ENCODE peak calls at places on chromosomes 16 and 17, in eight cellular contexts. L is HL-60; E is CD8-positive, alpha-beta memory T cell; J is NCI-H1105 treated with DMSO at 0.1 percent for 48 hours; P is T-helper 2 cell; U is mammary epithelial cell; N is amniotic stem cell; Z is activated effector memory CD4-positive, alpha-beta T cell treated with Interleukin-2 at 50 U/mL for 16 hours. G is an unnamed sample.

GRCh38 chr17:2693561-2694380 is 17.8 kb downstream of the CLUH start:
- DNase-seq in U (no peak), Z (no peak), P (no peak), J (no peak), L (no peak), E (no peak), N (no peak), G (peak)

GRCh38 chr17:9032151-9032550 is 10.8 kb downstream of the NTN1 start:
- DNase-seq in N (no peak), L (no peak), Z (no peak), E (no peak), P (no peak), U (no peak), J (no peak), G (no peak)

GRCh38 chr16:81551821-81552304 is 107.3 kb downstream of the CMIP start:
- DNase-seq in N (no peak), L (no peak), Z (no peak), U (no peak), E (no peak), J (no peak), P (no peak), G (peak)

GRCh38 chr17:76911299-76912007 is 43.2 kb downstream of the MGAT5B start:
- DNase-seq in L (no peak), N (no peak), J (peak), E (no peak), Z (no peak), P (no peak), U (no peak), G (peak)

GRCh38 chr16:81723098-81723723 is 55.9 kb upstream of the PLCG2 start:
- DNase-seq in J (peak), Z (no peak), P (peak), N (peak), E (peak), L (peak), U (peak), G (peak)

GRCh38 chr17:48056879-48057278 is 8.7 kb downstream of the NFE2L1 start:
- DNase-seq in N (no peak), U (no peak), P (no peak), L (no peak), J (no peak), Z (no peak), E (no peak), G (no peak)

GRCh38 chr17:61659437-61659836 is 68.4 kb upstream of the NACA2 start:
- DNase-seq in U (no peak), E (no peak), J (no peak), P (no peak), L (no peak), N (no peak), Z (no peak), G (no peak)

GRCh38 chr17:68512967-68513474 is 791 bp downstream of the PRKAR1A start:
- DNase-seq in Z (no peak), U (peak), L (peak), N (no peak), J (peak), E (no peak), P (peak), G (no peak)

GRCh38 chr16:25110392-25110947 is 1.1 kb upstream of the LCMT1 start:
- DNase-seq in U (no peak), L (no peak), P (peak), E (no peak), Z (no peak), J (peak), N (no peak), G (no peak)